ENCODE peak calls at places on chromosome X, in eight cellular contexts. One of them, this sample, is unnamed.

GRCh38 chrX:65587616-65588526 is 53.3 kb upstream of the LAS1L start:
- DNase-seq in astrocyte of the cerebellum: no peak
- DNase-seq in AG04450: peak; percentile 16
- DNase-seq in H7: peak; percentile 24
- DNase-seq in PC-3: peak; percentile 74
- DNase-seq in epithelial cell of esophagus: peak; percentile 71
- DNase-seq in OCI-LY7: no peak
- DNase-seq in kidney epithelial cell: no peak
- DNase-seq in this sample: peak; percentile 80

GRCh38 chrX:123696334-123696733 is 36.5 kb downstream of the THOC2 start:
- DNase-seq in astrocyte of the cerebellum: no peak
- DNase-seq in AG04450: no peak
- DNase-seq in H7: no peak
- DNase-seq in PC-3: peak; percentile 60
- DNase-seq in epithelial cell of esophagus: no peak
- DNase-seq in OCI-LY7: no peak
- DNase-seq in kidney epithelial cell: no peak
- DNase-seq in this sample: no peak

GRCh38 chrX:24146283-24146865 is 3.2 kb upstream of the ZFX start:
- DNase-seq in astrocyte of the cerebellum: no peak
- DNase-seq in AG04450: no peak
- DNase-seq in H7: no peak
- DNase-seq in PC-3: peak; percentile 27
- DNase-seq in epithelial cell of esophagus: no peak
- DNase-seq in OCI-LY7: no peak
- DNase-seq in kidney epithelial cell: no peak
- DNase-seq in this sample: no peak

GRCh38 chrX:76796311-76796710 is 368.8 kb downstream of the MAGEE1 start:
- DNase-seq in astrocyte of the cerebellum: no peak
- DNase-seq in AG04450: no peak
- DNase-seq in H7: no peak
- DNase-seq in PC-3: peak; percentile 52
- DNase-seq in epithelial cell of esophagus: peak; percentile 24
- DNase-seq in OCI-LY7: no peak
- DNase-seq in kidney epithelial cell: no peak
- DNase-seq in this sample: no peak

GRCh38 chrX:82961129-82961528 is 547.0 kb upstream of the POU3F4 start:
- DNase-seq in astrocyte of the cerebellum: no peak
- DNase-seq in AG04450: no peak
- DNase-seq in H7: no peak
- DNase-seq in PC-3: peak; percentile 26
- DNase-seq in epithelial cell of esophagus: no peak
- DNase-seq in OCI-LY7: peak; percentile 0
- DNase-seq in kidney epithelial cell: no peak
- DNase-seq in this sample: no peak

GRCh38 chrX:11766487-11766886 is 8.4 kb downstream of the MSL3 start:
- DNase-seq in astrocyte of the cerebellum: no peak
- DNase-seq in AG04450: no peak
- DNase-seq in H7: no peak
- DNase-seq in PC-3: no peak
- DNase-seq in epithelial cell of esophagus: no peak
- DNase-seq in OCI-LY7: no peak
- DNase-seq in kidney epithelial cell: no peak
- DNase-seq in this sample: no peak

GRCh38 chrX:28205905-28206304 is 224.7 kb upstream of the DCAF8L1 start:
- DNase-seq in astrocyte of the cerebellum: no peak
- DNase-seq in AG04450: no peak
- DNase-seq in H7: peak; percentile 30
- DNase-seq in PC-3: no peak
- DNase-seq in epithelial cell of esophagus: peak; percentile 47
- DNase-seq in OCI-LY7: no peak
- DNase-seq in kidney epithelial cell: no peak
- DNase-seq in this sample: no peak

GRCh38 chrX:9033179-9033578 is 748 bp downstream of the FAM9B start:
- DNase-seq in astrocyte of the cerebellum: no peak
- DNase-seq in AG04450: no peak
- DNase-seq in H7: peak; percentile 34
- DNase-seq in PC-3: no peak
- DNase-seq in epithelial cell of esophagus: no peak
- DNase-seq in OCI-LY7: no peak
- DNase-seq in kidney epithelial cell: no peak
- DNase-seq in this sample: no peak

GRCh38 chrX:69065451-69065850 is 99.8 kb downstream of the PJA1 start:
- DNase-seq in astrocyte of the cerebellum: no peak
- DNase-seq in AG04450: no peak
- DNase-seq in H7: no peak
- DNase-seq in PC-3: peak; percentile 31
- DNase-seq in epithelial cell of esophagus: peak; percentile 69
- DNase-seq in OCI-LY7: no peak
- DNase-seq in kidney epithelial cell: peak; percentile 32
- DNase-seq in this sample: peak; percentile 13

GRCh38 chrX:154019633-154020499 is at the start of gene IRAK1:
- DNase-seq in astrocyte of the cerebellum: no peak
- DNase-seq in AG04450: no peak
- DNase-seq in H7: peak; percentile 89
- DNase-seq in PC-3: peak; percentile 73
- DNase-seq in epithelial cell of esophagus: peak; percentile 56
- DNase-seq in OCI-LY7: peak; percentile 73
- DNase-seq in kidney epithelial cell: no peak
- DNase-seq in this sample: peak; percentile 43

GRCh38 chrX:68511255-68511654 is 12.4 kb downstream of the YIPF6 start:
- DNase-seq in astrocyte of the cerebellum: peak; percentile 31
- DNase-seq in AG04450: no peak
- DNase-seq in H7: peak; percentile 39
- DNase-seq in PC-3: peak; percentile 70
- DNase-seq in epithelial cell of esophagus: peak; percentile 44
- DNase-seq in OCI-LY7: peak; percentile 49
- DNase-seq in kidney epithelial cell: no peak
- DNase-seq in this sample: peak; percentile 59

GRCh38 chrX:152861116-152861515 is 30.3 kb downstream of the NSDHL start:
- DNase-seq in astrocyte of the cerebellum: no peak
- DNase-seq in AG04450: peak; percentile 13
- DNase-seq in H7: no peak
- DNase-seq in PC-3: peak; percentile 51
- DNase-seq in epithelial cell of esophagus: no peak
- DNase-seq in OCI-LY7: no peak
- DNase-seq in kidney epithelial cell: peak; percentile 26
- DNase-seq in this sample: no peak

GRCh38 chrX:23548164-23548563 is 119.1 kb upstream of the PRDX4 start:
- DNase-seq in astrocyte of the cerebellum: peak; percentile 62
- DNase-seq in AG04450: no peak
- DNase-seq in H7: no peak
- DNase-seq in PC-3: peak; percentile 89
- DNase-seq in epithelial cell of esophagus: no peak
- DNase-seq in OCI-LY7: no peak
- DNase-seq in kidney epithelial cell: no peak
- DNase-seq in this sample: peak; percentile 3

GRCh38 chrX:1507511-1508463 is 29.2 kb downstream of the P2RY8 start:
- DNase-seq in astrocyte of the cerebellum: no peak
- DNase-seq in AG04450: no peak
- DNase-seq in H7: peak; percentile 43
- DNase-seq in PC-3: no peak
- DNase-seq in epithelial cell of esophagus: no peak
- DNase-seq in OCI-LY7: no peak
- DNase-seq in kidney epithelial cell: no peak
- DNase-seq in this sample: no peak

GRCh38 chrX:130120746-130121504 is 10.6 kb upstream of the ELF4 start:
- DNase-seq in astrocyte of the cerebellum: no peak
- DNase-seq in AG04450: no peak
- DNase-seq in H7: peak; percentile 96
- DNase-seq in PC-3: peak; percentile 54
- DNase-seq in epithelial cell of esophagus: peak; percentile 90
- DNase-seq in OCI-LY7: peak; percentile 56
- DNase-seq in kidney epithelial cell: no peak
- DNase-seq in this sample: peak; percentile 91

GRCh38 chrX:37746268-37746931 is 33.5 kb upstream of the CYBB start:
- DNase-seq in astrocyte of the cerebellum: no peak
- DNase-seq in AG04450: no peak
- DNase-seq in H7: no peak
- DNase-seq in PC-3: peak; percentile 64
- DNase-seq in epithelial cell of esophagus: peak; percentile 18
- DNase-seq in OCI-LY7: no peak
- DNase-seq in kidney epithelial cell: no peak
- DNase-seq in this sample: no peak

GRCh38 chrX:39728852-39729587 is 368.7 kb downstream of the BCOR start:
- DNase-seq in astrocyte of the cerebellum: no peak
- DNase-seq in AG04450: no peak
- DNase-seq in H7: no peak
- DNase-seq in PC-3: no peak
- DNase-seq in epithelial cell of esophagus: no peak
- DNase-seq in OCI-LY7: no peak
- DNase-seq in kidney epithelial cell: no peak
- DNase-seq in this sample: no peak

GRCh38 chrX:11334165-11334564 is 41.0 kb downstream of the AMELX start:
- DNase-seq in astrocyte of the cerebellum: no peak
- DNase-seq in AG04450: no peak
- DNase-seq in H7: no peak
- DNase-seq in PC-3: peak; percentile 27
- DNase-seq in epithelial cell of esophagus: peak; percentile 81
- DNase-seq in OCI-LY7: no peak
- DNase-seq in kidney epithelial cell: no peak
- DNase-seq in this sample: no peak

GRCh38 chrX:110167952-110168451 is 149.9 kb downstream of the AMMECR1 start:
- DNase-seq in astrocyte of the cerebellum: no peak
- DNase-seq in AG04450: no peak
- DNase-seq in H7: peak; percentile 89
- DNase-seq in PC-3: peak; percentile 30
- DNase-seq in epithelial cell of esophagus: peak; percentile 33
- DNase-seq in OCI-LY7: peak; percentile 39
- DNase-seq in kidney epithelial cell: no peak
- DNase-seq in this sample: no peak

GRCh38 chrX:39152106-39152649 is 350.9 kb downstream of the MID1IP1 start:
- DNase-seq in astrocyte of the cerebellum: no peak
- DNase-seq in AG04450: no peak
- DNase-seq in H7: peak; percentile 73
- DNase-seq in PC-3: peak; percentile 33
- DNase-seq in epithelial cell of esophagus: peak; percentile 20
- DNase-seq in OCI-LY7: peak; percentile 51
- DNase-seq in kidney epithelial cell: no peak
- DNase-seq in this sample: peak; percentile 4

GRCh38 chrX:133448512-133449076 is 33.3 kb upstream of the GPC4 start:
- DNase-seq in astrocyte of the cerebellum: peak; percentile 48
- DNase-seq in AG04450: no peak
- DNase-seq in H7: no peak
- DNase-seq in PC-3: no peak
- DNase-seq in epithelial cell of esophagus: peak; percentile 47
- DNase-seq in OCI-LY7: no peak
- DNase-seq in kidney epithelial cell: no peak
- DNase-seq in this sample: peak; percentile 2
- H3K4me3 ChIP-seq in astrocyte of the cerebellum: no peak overlapping the region
- H3K4me3 ChIP-seq in AG04450: no peak overlapping the region
- H3K4me3 ChIP-seq in H7: no peak overlapping the region
- H3K4me3 ChIP-seq in PC-3: no peak overlapping the region
- H3K4me3 ChIP-seq in epithelial cell of esophagus: no peak overlapping the region
- H3K4me3 ChIP-seq in OCI-LY7: no peak overlapping the region
- H3K4me3 ChIP-seq in kidney epithelial cell: no peak overlapping the region
- H3K4me3 ChIP-seq in this sample: no peak overlapping the region

DNA sequence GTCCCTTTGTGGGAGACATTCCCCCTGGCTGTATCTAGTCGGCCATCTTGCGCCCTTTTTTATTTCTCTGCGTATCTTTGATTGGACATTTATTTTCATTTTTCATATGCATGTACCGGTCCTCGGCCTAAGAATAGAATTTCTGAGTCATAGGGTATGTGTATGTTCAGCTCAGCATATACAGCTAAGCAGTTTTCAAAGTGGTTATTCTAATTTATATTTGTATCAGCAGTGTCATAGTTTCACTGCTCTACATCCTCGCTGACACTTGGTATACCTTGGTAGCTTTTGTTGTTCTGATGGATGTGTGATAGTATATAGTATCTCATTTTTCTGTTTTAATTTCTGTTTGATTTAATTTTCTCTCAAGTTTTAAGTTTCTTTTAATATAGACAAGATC is 38.7 kb downstream of the BEX3 start:
- DNase-seq in astrocyte of the cerebellum: no peak
- DNase-seq in AG04450: no peak
- DNase-seq in H7: no peak
- DNase-seq in PC-3: no peak
- DNase-seq in epithelial cell of esophagus: no peak
- DNase-seq in OCI-LY7: no peak
- DNase-seq in kidney epithelial cell: no peak
- DNase-seq in this sample: no peak
- H3K4me3 ChIP-seq in astrocyte of the cerebellum: no peak overlapping the region
- H3K4me3 ChIP-seq in AG04450: no peak overlapping the region
- H3K4me3 ChIP-seq in H7: no peak overlapping the region
- H3K4me3 ChIP-seq in PC-3: no peak overlapping the region
- H3K4me3 ChIP-seq in epithelial cell of esophagus: no peak overlapping the region
- H3K4me3 ChIP-seq in OCI-LY7: no peak overlapping the region
- H3K4me3 ChIP-seq in kidney epithelial cell: no peak overlapping the region
- H3K4me3 ChIP-seq in this sample: no peak overlapping the region

DNA sequence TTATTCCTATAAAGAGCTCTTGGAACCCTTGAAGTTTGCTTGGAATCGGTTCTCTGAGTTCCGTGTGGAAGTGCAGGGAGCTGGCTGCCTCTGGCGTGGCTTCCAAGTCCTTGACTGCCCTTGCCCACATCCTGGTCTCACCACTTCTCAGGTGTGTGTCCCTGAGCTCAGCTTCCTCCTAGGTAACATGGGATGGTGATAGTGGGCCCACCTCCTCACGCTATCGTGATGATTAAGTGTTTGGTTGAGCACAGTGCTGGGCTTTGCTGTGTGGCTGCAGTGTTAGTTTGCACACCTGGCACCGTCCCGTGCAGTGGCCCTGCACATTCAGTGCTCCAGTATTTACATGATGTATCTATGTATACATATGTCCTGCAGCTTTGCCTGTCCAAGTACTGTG is 81.5 kb downstream of the CLDN34 start:
- DNase-seq in astrocyte of the cerebellum: no peak
- DNase-seq in AG04450: no peak
- DNase-seq in H7: no peak
- DNase-seq in PC-3: no peak
- DNase-seq in epithelial cell of esophagus: no peak
- DNase-seq in OCI-LY7: no peak
- DNase-seq in kidney epithelial cell: no peak
- DNase-seq in this sample: peak; percentile 30
- H3K4me3 ChIP-seq in astrocyte of the cerebellum: no peak overlapping the region
- H3K4me3 ChIP-seq in AG04450: no peak overlapping the region
- H3K4me3 ChIP-seq in H7: no peak overlapping the region
- H3K4me3 ChIP-seq in PC-3: no peak overlapping the region
- H3K4me3 ChIP-seq in epithelial cell of esophagus: no peak overlapping the region
- H3K4me3 ChIP-seq in OCI-LY7: no peak overlapping the region
- H3K4me3 ChIP-seq in kidney epithelial cell: no peak overlapping the region
- H3K4me3 ChIP-seq in this sample: peak overlapping the region; percentile 46

DNA sequence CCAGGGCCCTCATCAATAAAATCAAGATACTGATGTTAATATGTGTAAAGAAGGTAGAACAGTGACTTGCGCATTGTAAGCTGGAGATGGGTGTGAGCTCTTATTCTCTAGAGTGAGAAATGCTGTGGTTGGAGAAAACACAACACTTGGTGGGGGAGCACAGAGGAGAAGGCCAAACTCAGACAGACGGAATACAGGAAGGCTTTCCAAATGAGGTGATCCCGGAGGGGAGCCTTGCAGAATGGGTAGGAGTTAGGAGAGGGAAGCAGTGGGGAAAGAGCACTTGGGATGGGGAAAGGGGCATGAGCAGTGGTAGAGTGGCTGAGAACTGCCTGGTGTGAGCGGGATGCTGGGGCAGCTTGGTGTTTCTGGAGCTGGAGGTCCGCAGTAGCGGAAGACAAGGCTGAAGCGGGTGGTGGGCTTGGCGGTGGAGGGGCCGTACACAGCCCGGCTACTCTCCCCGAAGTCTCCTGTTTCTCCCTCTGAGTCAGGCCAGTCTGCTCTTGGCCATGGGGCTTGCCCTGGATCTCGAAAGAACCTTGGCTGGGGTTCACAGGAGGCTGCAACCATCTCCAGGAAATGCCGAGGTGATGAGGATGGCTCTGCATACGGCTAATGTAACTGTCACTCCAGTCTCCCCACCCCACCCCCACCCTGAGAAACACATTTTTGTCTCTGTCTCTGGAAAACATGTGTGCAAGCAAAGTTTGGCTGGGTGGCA is 11.3 kb upstream of the PLAC1 start:
- DNase-seq in astrocyte of the cerebellum: no peak
- DNase-seq in AG04450: peak; percentile 78
- DNase-seq in H7: no peak
- DNase-seq in PC-3: peak; percentile 87
- DNase-seq in epithelial cell of esophagus: peak; percentile 71
- DNase-seq in OCI-LY7: no peak
- DNase-seq in kidney epithelial cell: no peak
- DNase-seq in this sample: peak; percentile 93
- H3K4me3 ChIP-seq in astrocyte of the cerebellum: no peak overlapping the region
- H3K4me3 ChIP-seq in AG04450: no peak overlapping the region
- H3K4me3 ChIP-seq in H7: no peak overlapping the region
- H3K4me3 ChIP-seq in PC-3: peak overlapping the region; percentile 20
- H3K4me3 ChIP-seq in epithelial cell of esophagus: no peak overlapping the region
- H3K4me3 ChIP-seq in OCI-LY7: no peak overlapping the region
- H3K4me3 ChIP-seq in kidney epithelial cell: no peak overlapping the region
- H3K4me3 ChIP-seq in this sample: no peak overlapping the region